ENCODE peak calls at places on chromosomes 4 and X, in ten cellular contexts. One of them, this sample, is unnamed.

GRCh38 chr4:155878611-155879010 is 12.5 kb upstream of the ASIC5 start:
- DNase-seq in fibroblast of lung: no peak
- DNase-seq in sigmoid colon: no peak
- DNase-seq in tibial nerve: no peak
- DNase-seq in breast epithelium: no peak
- DNase-seq in lung: no peak
- DNase-seq in foreskin keratinocyte: no peak
- DNase-seq in body of pancreas: no peak
- DNase-seq in heart left ventricle: no peak
- DNase-seq in CD8-positive, alpha-beta T cell: no peak
- DNase-seq in this sample: no peak

GRCh38 chr4:11904117-11904535 is 475.4 kb upstream of the HS3ST1 start:
- DNase-seq in lung: peak; percentile 51
- DNase-seq in sigmoid colon: no peak
- DNase-seq in foreskin keratinocyte: no peak
- DNase-seq in body of pancreas: peak; percentile 24
- DNase-seq in tibial nerve: no peak
- DNase-seq in CD8-positive, alpha-beta T cell: no peak
- DNase-seq in fibroblast of lung: peak; percentile 35
- DNase-seq in breast epithelium: no peak
- DNase-seq in heart left ventricle: peak; percentile 29
- DNase-seq in this sample: no peak

GRCh38 chr4:1508161-1509160 is 102.2 kb upstream of the NKX1-1 start:
- DNase-seq in heart left ventricle: no peak
- DNase-seq in body of pancreas: peak; percentile 1
- DNase-seq in fibroblast of lung: no peak
- DNase-seq in foreskin keratinocyte: no peak
- DNase-seq in lung: no peak
- DNase-seq in breast epithelium: no peak
- DNase-seq in sigmoid colon: no peak
- DNase-seq in tibial nerve: no peak
- DNase-seq in CD8-positive, alpha-beta T cell: no peak
- DNase-seq in this sample: peak; percentile 36

GRCh38 chr4:83231620-83232056 is 53.0 kb downstream of the COQ2 start:
- DNase-seq in foreskin keratinocyte: peak; percentile 60
- DNase-seq in CD8-positive, alpha-beta T cell: peak; percentile 14
- DNase-seq in tibial nerve: no peak
- DNase-seq in body of pancreas: no peak
- DNase-seq in sigmoid colon: no peak
- DNase-seq in lung: no peak
- DNase-seq in breast epithelium: no peak
- DNase-seq in fibroblast of lung: no peak
- DNase-seq in heart left ventricle: no peak
- DNase-seq in this sample: no peak

GRCh38 chrX:49673394-49673793 is 22.4 kb downstream of the PAGE1 start:
- DNase-seq in fibroblast of lung: no peak
- DNase-seq in lung: no peak
- DNase-seq in sigmoid colon: no peak
- DNase-seq in breast epithelium: no peak
- DNase-seq in foreskin keratinocyte: no peak
- DNase-seq in body of pancreas: no peak
- DNase-seq in CD8-positive, alpha-beta T cell: no peak
- DNase-seq in tibial nerve: no peak
- DNase-seq in heart left ventricle: no peak
- DNase-seq in this sample: no peak

GRCh38 chr4:184824776-184825393 is 883 bp downstream of the ACSL1 start:
- DNase-seq in sigmoid colon: no peak
- DNase-seq in fibroblast of lung: no peak
- DNase-seq in CD8-positive, alpha-beta T cell: peak; percentile 18
- DNase-seq in lung: no peak
- DNase-seq in breast epithelium: no peak
- DNase-seq in heart left ventricle: no peak
- DNase-seq in body of pancreas: no peak
- DNase-seq in tibial nerve: no peak
- DNase-seq in foreskin keratinocyte: no peak
- DNase-seq in this sample: no peak

GRCh38 chr4:3480528-3481112 is 17.5 kb downstream of the DOK7 start:
- DNase-seq in CD8-positive, alpha-beta T cell: peak; percentile 69
- DNase-seq in heart left ventricle: peak; percentile 75
- DNase-seq in body of pancreas: peak; percentile 83
- DNase-seq in sigmoid colon: no peak
- DNase-seq in fibroblast of lung: peak; percentile 76
- DNase-seq in tibial nerve: peak; percentile 50
- DNase-seq in foreskin keratinocyte: peak; percentile 51
- DNase-seq in lung: peak; percentile 75
- DNase-seq in breast epithelium: peak; percentile 63
- DNase-seq in this sample: peak; percentile 76

GRCh38 chr4:27442146-27442545 is 581.5 kb downstream of the STIM2 start:
- DNase-seq in sigmoid colon: no peak
- DNase-seq in body of pancreas: no peak
- DNase-seq in fibroblast of lung: no peak
- DNase-seq in lung: no peak
- DNase-seq in breast epithelium: no peak
- DNase-seq in heart left ventricle: no peak
- DNase-seq in tibial nerve: no peak
- DNase-seq in CD8-positive, alpha-beta T cell: no peak
- DNase-seq in foreskin keratinocyte: peak; percentile 22
- DNase-seq in this sample: no peak

GRCh38 chr4:6681191-6681590 is 12.5 kb upstream of the S100P start:
- DNase-seq in CD8-positive, alpha-beta T cell: no peak
- DNase-seq in foreskin keratinocyte: no peak
- DNase-seq in body of pancreas: no peak
- DNase-seq in tibial nerve: no peak
- DNase-seq in lung: no peak
- DNase-seq in fibroblast of lung: no peak
- DNase-seq in heart left ventricle: no peak
- DNase-seq in sigmoid colon: no peak
- DNase-seq in breast epithelium: no peak
- DNase-seq in this sample: no peak
- TF ChIP-seq CTCF in CD8-positive, alpha-beta T cell: no peak
- TF ChIP-seq CTCF in foreskin keratinocyte: peak; percentile 54
- TF ChIP-seq CTCF in body of pancreas: no peak
- TF ChIP-seq CTCF in tibial nerve: no peak
- TF ChIP-seq CTCF in lung: no peak
- TF ChIP-seq CTCF in fibroblast of lung: no peak
- TF ChIP-seq CTCF in heart left ventricle: no peak
- TF ChIP-seq CTCF in sigmoid colon: no peak
- TF ChIP-seq CTCF in breast epithelium: no peak
- TF ChIP-seq CTCF in this sample: no peak

DNA sequence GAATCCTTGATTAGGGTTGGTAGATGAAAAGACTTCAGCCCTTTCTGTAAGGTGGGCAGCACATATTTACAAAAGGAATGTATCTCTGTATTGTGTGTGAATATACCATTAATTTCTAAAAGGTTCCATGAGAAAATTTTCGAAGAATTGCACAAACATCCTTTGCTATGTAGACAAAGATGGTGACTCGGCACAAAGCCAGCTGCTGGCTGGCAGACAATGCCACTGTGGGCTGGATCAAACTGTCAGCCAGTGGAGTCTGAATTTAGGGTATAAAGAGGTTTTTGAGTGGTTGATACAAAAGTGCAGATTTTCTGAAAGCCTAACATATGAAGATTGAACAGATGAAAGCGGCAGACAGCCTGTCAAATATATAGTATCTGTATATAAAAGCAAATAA is 5.6 kb upstream of the TXK start:
- DNase-seq in fibroblast of lung: peak; percentile 11
- DNase-seq in lung: no peak
- DNase-seq in heart left ventricle: no peak
- DNase-seq in foreskin keratinocyte: no peak
- DNase-seq in tibial nerve: no peak
- DNase-seq in CD8-positive, alpha-beta T cell: peak; percentile 49
- DNase-seq in sigmoid colon: no peak
- DNase-seq in breast epithelium: no peak
- DNase-seq in body of pancreas: peak; percentile 23
- DNase-seq in this sample: no peak
- H3K27ac ChIP-seq in fibroblast of lung: no peak overlapping the region
- H3K27ac ChIP-seq in lung: no peak overlapping the region
- H3K27ac ChIP-seq in heart left ventricle: no peak overlapping the region
- H3K27ac ChIP-seq in foreskin keratinocyte: no peak overlapping the region
- H3K27ac ChIP-seq in tibial nerve: no peak overlapping the region
- H3K27ac ChIP-seq in CD8-positive, alpha-beta T cell: peak overlapping the region; percentile 12
- H3K27ac ChIP-seq in sigmoid colon: no peak overlapping the region
- H3K27ac ChIP-seq in breast epithelium: no peak overlapping the region
- H3K27ac ChIP-seq in body of pancreas: no peak overlapping the region
- H3K27ac ChIP-seq in this sample: no peak overlapping the region

DNA sequence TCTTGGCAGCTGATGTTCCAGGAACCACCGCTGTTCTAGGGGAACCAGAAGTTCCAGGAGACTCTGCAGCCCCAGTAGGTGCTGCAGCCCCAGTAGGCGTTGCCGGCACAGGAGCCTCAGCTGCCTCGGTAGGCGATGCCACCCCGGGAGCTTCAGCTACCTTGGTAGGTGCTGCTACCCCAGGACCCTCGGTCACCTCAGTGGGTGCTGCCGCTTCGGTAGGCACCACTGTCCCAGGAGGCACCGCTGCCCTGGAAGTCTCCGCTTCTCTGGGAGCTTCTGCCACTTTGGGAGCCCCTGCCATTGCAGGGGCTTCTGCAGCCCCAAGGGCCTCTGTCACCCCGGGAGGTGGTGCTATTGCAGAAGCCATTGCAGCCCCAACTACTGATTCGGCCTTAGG is 2.8 kb downstream of the ARMCX2 start:
- DNase-seq in breast epithelium: no peak
- DNase-seq in CD8-positive, alpha-beta T cell: no peak
- DNase-seq in heart left ventricle: no peak
- DNase-seq in foreskin keratinocyte: no peak
- DNase-seq in lung: no peak
- DNase-seq in tibial nerve: no peak
- DNase-seq in sigmoid colon: no peak
- DNase-seq in body of pancreas: no peak
- DNase-seq in fibroblast of lung: no peak
- DNase-seq in this sample: no peak
- H3K27me3 ChIP-seq in breast epithelium: no peaks in the 10 kb centered on the region
- H3K27me3 ChIP-seq in CD8-positive, alpha-beta T cell: no peaks in the 10 kb centered on the region
- H3K27me3 ChIP-seq in heart left ventricle: no peaks in the 10 kb centered on the region
- H3K27me3 ChIP-seq in foreskin keratinocyte: no peaks in the 10 kb centered on the region
- H3K27me3 ChIP-seq in lung: peaks cover 3% of the 10 kb centered on the region
- H3K27me3 ChIP-seq in tibial nerve: peaks cover 9% of the 10 kb centered on the region
- H3K27me3 ChIP-seq in sigmoid colon: no peaks in the 10 kb centered on the region
- H3K27me3 ChIP-seq in body of pancreas: no peaks in the 10 kb centered on the region
- H3K27me3 ChIP-seq in fibroblast of lung: no peaks in the 10 kb centered on the region
- H3K27me3 ChIP-seq in this sample: peaks cover 37% of the 10 kb centered on the region

GRCh38 chr4:21184788-21185187 is 484.5 kb downstream of the PACRGL start:
- DNase-seq in foreskin keratinocyte: no peak
- DNase-seq in breast epithelium: no peak
- DNase-seq in heart left ventricle: no peak
- DNase-seq in tibial nerve: no peak
- DNase-seq in fibroblast of lung: no peak
- DNase-seq in sigmoid colon: no peak
- DNase-seq in lung: no peak
- DNase-seq in CD8-positive, alpha-beta T cell: no peak
- DNase-seq in body of pancreas: no peak
- DNase-seq in this sample: no peak
- TF ChIP-seq CTCF in foreskin keratinocyte: peak; percentile 36
- TF ChIP-seq CTCF in breast epithelium: no peak
- TF ChIP-seq CTCF in heart left ventricle: no peak
- TF ChIP-seq CTCF in tibial nerve: no peak
- TF ChIP-seq CTCF in fibroblast of lung: no peak
- TF ChIP-seq CTCF in sigmoid colon: no peak
- TF ChIP-seq CTCF in lung: no peak
- TF ChIP-seq CTCF in CD8-positive, alpha-beta T cell: no peak
- TF ChIP-seq CTCF in body of pancreas: no peak
- TF ChIP-seq CTCF in this sample: no peak

DNA sequence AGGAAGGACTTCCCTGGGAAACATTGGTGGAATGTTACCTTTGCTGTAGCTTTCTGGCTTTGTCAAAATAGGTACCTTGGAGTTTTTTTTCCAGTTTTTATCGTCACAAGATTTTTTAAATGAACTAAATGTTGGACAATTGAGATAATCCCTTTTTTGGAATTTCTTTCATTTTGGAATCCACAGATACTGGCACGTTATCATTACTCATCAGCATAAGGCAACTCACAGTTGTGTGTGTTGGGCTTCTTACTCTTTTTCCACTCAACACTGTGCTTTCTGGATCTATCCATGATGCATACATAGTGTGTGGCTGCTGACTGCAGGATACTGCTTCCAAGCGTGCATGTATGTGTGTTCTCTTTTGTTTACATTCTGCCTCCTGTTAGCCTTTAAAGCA is 113.5 kb upstream of the FAM9A start:
- DNase-seq in fibroblast of lung: no peak
- DNase-seq in lung: no peak
- DNase-seq in tibial nerve: no peak
- DNase-seq in CD8-positive, alpha-beta T cell: no peak
- DNase-seq in foreskin keratinocyte: no peak
- DNase-seq in breast epithelium: no peak
- DNase-seq in body of pancreas: no peak
- DNase-seq in sigmoid colon: no peak
- DNase-seq in heart left ventricle: no peak
- DNase-seq in this sample: no peak
- H3K27ac ChIP-seq in fibroblast of lung: no peak overlapping the region
- H3K27ac ChIP-seq in lung: no peak overlapping the region
- H3K27ac ChIP-seq in tibial nerve: no peak overlapping the region
- H3K27ac ChIP-seq in CD8-positive, alpha-beta T cell: no peak overlapping the region
- H3K27ac ChIP-seq in foreskin keratinocyte: no peak overlapping the region
- H3K27ac ChIP-seq in breast epithelium: no peak overlapping the region
- H3K27ac ChIP-seq in body of pancreas: no peak overlapping the region
- H3K27ac ChIP-seq in sigmoid colon: peak overlapping the region; percentile 73
- H3K27ac ChIP-seq in heart left ventricle: no peak overlapping the region
- H3K27ac ChIP-seq in this sample: no peak overlapping the region

This sample was measured in dorsolateral prefrontal cortex.